ENCODE peak calls at places on chromosomes 7 and 10, in seven cellular contexts. R is epithelial cell of esophagus, Z is dorsolateral prefrontal cortex, C is psoas muscle, K is DND-41, O is omental fat pad, G is heart left ventricle. P is an unnamed sample.

GRCh38 chr10:44801383-44802327 is 109.5 kb upstream of the TMEM72 start:
- DNase-seq in R (peak), Z (no peak), C (peak), K (no peak), O (peak), G (peak), P (peak)

GRCh38 chr7:48025630-48026029 is 3.3 kb downstream of the SUN3 start:
- DNase-seq in R (peak), Z (no peak), C (no peak), K (no peak), O (no peak), G (no peak), P (no peak)

GRCh38 chr7:88835147-88835728 is 39.7 kb upstream of the TEX47 start:
- DNase-seq in R (peak), Z (no peak), C (no peak), K (peak), O (no peak), G (no peak), P (no peak)

GRCh38 chr7:33578166-33578565 is 327.2 kb upstream of the BMPER start:
- DNase-seq in R (peak), Z (no peak), C (no peak), K (no peak), O (no peak), G (no peak), P (no peak)

GRCh38 chr7:141698247-141699015 is 3.5 kb downstream of the DENND11 start:
- DNase-seq in R (no peak), Z (no peak), C (no peak), K (no peak), O (no peak), G (no peak), P (no peak)

GRCh38 chr7:135758531-135758932 is 9.9 kb upstream of the FAM180A start:
- DNase-seq in R (peak), Z (no peak), C (peak), K (no peak), O (no peak), G (peak), P (no peak)

GRCh38 chr7:150944066-150945042 is 33.8 kb downstream of the KCNH2 start:
- DNase-seq in R (peak), Z (no peak), C (no peak), K (no peak), O (peak), G (no peak), P (peak)

GRCh38 chr10:133068111-133068740 is 19.5 kb upstream of the ADGRA1 start:
- DNase-seq in R (no peak), Z (no peak), C (no peak), K (no peak), O (no peak), G (no peak), P (no peak)

GRCh38 chr10:70617798-70618568 is 15.4 kb upstream of the PRF1 start:
- DNase-seq in R (peak), Z (no peak), C (no peak), K (no peak), O (no peak), G (no peak), P (no peak)

GRCh38 chr7:110994028-110994967 is 96.6 kb upstream of the LRRN3 start:
- DNase-seq in R (no peak), Z (no peak), C (no peak), K (no peak), O (no peak), G (no peak), P (no peak)

GRCh38 chr7:98284335-98285036 is 3.0 kb downstream of the BRI3 start:
- DNase-seq in R (peak), Z (no peak), C (peak), K (no peak), O (peak), G (peak), P (no peak)
- TF ChIP-seq CTCF in R (no peak), Z (no peak), C (no peak), K (no peak), O (no peak), G (no peak), P (no peak)

GRCh38 chr10:96719850-96720421 is 378 bp downstream of the PIK3AP1 start:
- DNase-seq in R (no peak), Z (no peak), C (peak), K (no peak), O (peak), G (peak), P (peak)
- TF ChIP-seq CTCF in R (no peak), Z (no peak), C (no peak), K (peak), O (no peak), G (peak), P (no peak)

DNA sequence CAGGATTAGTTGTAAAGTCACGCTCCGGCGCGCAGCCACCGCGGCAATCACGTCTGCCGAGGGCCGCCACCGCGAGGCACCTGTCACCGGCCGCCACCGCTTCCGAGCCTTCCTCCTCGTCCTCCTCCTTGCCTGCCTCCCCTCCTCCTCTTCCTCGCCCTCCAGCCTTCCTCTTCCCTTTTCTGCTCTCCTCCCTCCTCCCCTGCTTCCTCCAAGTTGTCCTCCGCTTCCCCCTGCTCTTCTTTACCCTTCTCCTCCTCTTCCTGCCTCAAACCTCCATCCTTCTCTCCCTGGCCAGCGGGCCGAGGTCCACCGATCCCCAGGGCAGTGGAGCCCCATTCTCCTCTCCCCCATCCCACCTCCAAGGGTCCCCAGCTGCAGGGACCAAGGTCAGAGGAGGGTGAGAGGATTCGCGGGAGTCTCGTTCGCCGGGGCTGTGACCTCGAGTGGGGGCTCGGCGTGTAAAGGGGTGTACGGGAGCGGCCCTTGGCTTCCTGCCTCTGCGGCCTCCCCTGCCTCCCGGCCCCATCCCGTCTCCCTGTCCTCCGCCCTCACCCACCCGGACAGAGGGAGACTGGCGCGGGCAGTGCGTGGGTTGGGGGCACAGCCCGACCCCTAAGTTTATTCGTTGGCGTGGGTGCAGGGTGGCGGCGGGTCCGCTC is 89.5 kb upstream of the PAX2 start:
- DNase-seq in R (no peak), Z (no peak), C (no peak), K (no peak), O (no peak), G (no peak), P (no peak)
- TF ChIP-seq CTCF in R (no peak), Z (no peak), C (no peak), K (no peak), O (no peak), G (no peak), P (no peak)

GRCh38 chr7:99733448-99733847 is 1.5 kb downstream of the CYP3A7 start:
- DNase-seq in R (no peak), Z (no peak), C (no peak), K (peak), O (no peak), G (no peak), P (no peak)

GRCh38 chr7:99730262-99730810 is 4.7 kb downstream of the CYP3A7 start:
- DNase-seq in R (no peak), Z (no peak), C (no peak), K (no peak), O (no peak), G (no peak), P (no peak)

GRCh38 chr7:99733003-99733402 is 2.0 kb downstream of the CYP3A7 start:
- DNase-seq in R (no peak), Z (no peak), C (no peak), K (no peak), O (no peak), G (no peak), P (no peak)

GRCh38 chr7:99730992-99731391 is 4.0 kb downstream of the CYP3A7 start:
- DNase-seq in R (no peak), Z (no peak), C (no peak), K (no peak), O (no peak), G (no peak), P (no peak)

DNA sequence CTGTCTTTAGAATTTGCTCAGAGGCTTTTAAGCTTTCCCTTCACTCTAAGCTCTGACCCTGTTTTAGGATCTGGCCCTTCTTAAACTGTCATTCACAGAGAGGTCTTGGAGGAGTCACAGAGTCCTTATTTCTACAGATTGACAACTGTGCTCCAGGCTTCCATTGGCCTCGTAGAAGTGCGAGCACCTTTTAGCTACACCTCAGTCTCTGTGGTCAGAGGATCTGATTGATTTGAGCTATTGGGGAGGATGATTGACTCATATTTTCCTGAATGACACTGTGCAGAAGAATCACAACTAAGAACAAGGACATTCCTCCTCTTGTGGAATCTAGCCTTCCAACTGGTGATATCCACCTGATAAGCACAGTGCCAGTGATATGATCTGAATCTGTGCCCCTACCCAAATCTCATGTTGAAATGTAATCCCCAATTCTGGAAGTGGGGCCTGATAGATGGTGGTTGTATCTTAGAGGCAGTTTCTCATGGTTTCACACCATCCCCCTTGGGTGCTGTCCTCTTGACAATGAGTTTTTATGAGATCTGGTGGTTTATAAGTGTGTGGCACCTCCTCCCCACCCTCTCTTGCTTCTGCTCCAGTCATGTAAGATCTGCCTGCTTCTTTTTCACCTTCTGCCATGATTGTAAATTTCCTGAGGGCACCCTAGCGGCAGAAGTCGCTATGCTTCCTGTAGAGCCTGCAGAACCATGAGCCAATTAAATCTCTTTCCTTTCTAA is 3.2 kb downstream of the CYP3A7 start:
- DNase-seq in R (no peak), Z (no peak), C (no peak), K (no peak), O (no peak), G (no peak), P (no peak)
- TF ChIP-seq CTCF in R (no peak), Z (no peak), C (no peak), K (no peak), O (no peak), G (no peak), P (no peak)

GRCh38 chr7:27605689-27606269 is 56.9 kb downstream of the HIBADH start:
- DNase-seq in R (peak), Z (no peak), C (no peak), K (no peak), O (no peak), G (no peak), P (no peak)
- TF ChIP-seq CTCF in R (peak), Z (peak), C (peak), K (peak), O (no peak), G (peak), P (peak)

GRCh38 chr10:101694674-101695403 is at the start of gene FBXW4:
- DNase-seq in R (peak), Z (no peak), C (peak), K (peak), O (no peak), G (peak), P (peak)

GRCh38 chr10:101695404-101695732 is 398 bp upstream of the FBXW4 start:
- DNase-seq in R (no peak), Z (no peak), C (no peak), K (no peak), O (no peak), G (no peak), P (no peak)

GRCh38 chr10:101693701-101694055 is 1.3 kb downstream of the FBXW4 start:
- DNase-seq in R (peak), Z (no peak), C (no peak), K (no peak), O (no peak), G (no peak), P (no peak)

GRCh38 chr10:101696632-101697031 is 1.7 kb upstream of the FBXW4 start:
- DNase-seq in R (no peak), Z (no peak), C (no peak), K (no peak), O (no peak), G (no peak), P (no peak)

GRCh38 chr10:101694056-101694673 is 805 bp downstream of the FBXW4 start:
- DNase-seq in R (peak), Z (no peak), C (peak), K (peak), O (no peak), G (peak), P (peak)
- TF ChIP-seq CTCF in R (no peak), Z (no peak), C (no peak), K (no peak), O (no peak), G (no peak), P (no peak)

GRCh38 chr10:6726924-6727323 is 146.8 kb upstream of the PRKCQ start:
- DNase-seq in R (no peak), Z (no peak), C (no peak), K (no peak), O (no peak), G (no peak), P (no peak)

GRCh38 chr10:6722616-6723004 is 142.5 kb upstream of the PRKCQ start:
- DNase-seq in R (peak), Z (no peak), C (no peak), K (no peak), O (no peak), G (no peak), P (no peak)

GRCh38 chr10:6721964-6722615 is 142.0 kb upstream of the PRKCQ start:
- DNase-seq in R (peak), Z (no peak), C (no peak), K (no peak), O (no peak), G (no peak), P (no peak)

GRCh38 chr10:6716521-6716920 is 136.4 kb upstream of the PRKCQ start:
- DNase-seq in R (peak), Z (no peak), C (no peak), K (no peak), O (no peak), G (no peak), P (no peak)

DNA sequence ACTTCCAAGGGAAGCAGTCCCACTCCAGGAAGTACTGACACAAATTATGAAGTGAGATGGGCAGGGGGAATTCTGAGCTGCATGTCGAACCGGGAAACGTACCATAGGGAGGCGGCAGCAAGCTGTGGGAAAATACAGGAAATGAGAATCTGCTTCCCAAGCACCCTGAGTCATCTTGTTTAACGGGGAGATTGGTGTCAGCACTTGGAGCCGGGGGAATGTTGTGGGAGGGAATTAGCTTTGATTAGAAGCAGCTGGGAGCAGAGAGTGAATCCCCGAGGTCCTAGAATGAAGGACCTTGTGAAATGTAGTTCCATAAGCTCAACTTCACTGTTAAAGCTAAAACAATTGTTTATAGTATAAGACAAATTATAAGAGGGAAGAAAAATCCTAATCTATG is 141.4 kb upstream of the PRKCQ start:
- DNase-seq in R (peak), Z (no peak), C (peak), K (no peak), O (no peak), G (peak), P (no peak)
- TF ChIP-seq CTCF in R (peak), Z (no peak), C (peak), K (no peak), O (no peak), G (no peak), P (no peak)

DNA sequence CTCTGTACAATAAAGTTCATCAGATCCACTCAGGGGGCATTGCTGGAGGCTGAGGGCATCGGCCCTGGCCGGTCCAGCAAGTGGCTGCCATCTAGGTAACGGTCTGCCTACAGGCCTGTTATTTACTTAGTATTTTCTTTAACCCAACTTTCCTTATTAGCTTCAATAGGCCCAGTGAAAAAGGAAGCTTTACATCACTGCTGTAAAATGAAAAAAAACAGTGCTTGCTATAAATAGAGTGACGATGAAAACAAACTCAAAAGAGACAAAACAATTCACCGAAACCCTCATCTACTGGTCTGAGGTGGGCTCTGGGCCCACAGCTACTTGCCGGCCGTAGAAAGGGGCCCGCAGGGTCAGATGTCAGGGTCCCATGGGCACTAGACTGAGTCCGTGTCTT is 192.5 kb downstream of the ELFN1 start:
- DNase-seq in R (no peak), Z (no peak), C (no peak), K (no peak), O (no peak), G (no peak), P (no peak)
- TF ChIP-seq CTCF in R (no peak), Z (no peak), C (no peak), K (no peak), O (no peak), G (no peak), P (no peak)

GRCh38 chr10:3622427-3622826 is 162.6 kb downstream of the KLF6 start:
- DNase-seq in R (no peak), Z (no peak), C (no peak), K (no peak), O (no peak), G (no peak), P (no peak)
- TF ChIP-seq CTCF in R (no peak), Z (no peak), C (no peak), K (no peak), O (no peak), G (no peak), P (no peak)

P was measured in mesothelial cell of epicardium.